ENCODE peak calls at places on chromosomes 13 and 19, in ten cellular contexts. U, H, J, P, W, K, Q, Z, E and O are unnamed samples.

GRCh38 chr19:44142014-44142523 is 715 bp downstream of the ZNF234 start:
- DNase-seq in J (peak), K (peak), U (no peak), Q (peak), H (no peak), Z (peak), W (no peak), E (peak), P (no peak), O (no peak)

GRCh38 chr19:38736413-38737280 is 7.6 kb downstream of the CAPN12 start:
- DNase-seq in H (peak), Z (peak), E (peak), U (peak), J (peak), P (peak), W (no peak), K (no peak), Q (peak), O (no peak)

GRCh38 chr13:29573190-29573589 is 22.3 kb downstream of the SLC7A1 start:
- DNase-seq in Q (no peak), K (peak), J (no peak), P (no peak), W (no peak), Z (no peak), E (peak), H (no peak), U (peak), O (no peak)

GRCh38 chr13:113938716-113939115 is 35.2 kb downstream of the C13orf46 start:
- DNase-seq in E (no peak), U (no peak), H (no peak), P (no peak), W (no peak), Q (no peak), J (peak), Z (no peak), K (no peak), O (no peak)

GRCh38 chr13:90403330-90404082 is 944.0 kb upstream of the MIR17HG start:
- DNase-seq in K (no peak), W (no peak), E (no peak), Z (no peak), P (no peak), Q (no peak), U (no peak), J (no peak), H (no peak), O (no peak)

GRCh38 chr13:114155923-114156883 is 22.9 kb upstream of the CFAP97D2 start:
- DNase-seq in K (no peak), Q (no peak), P (no peak), W (no peak), U (peak), J (peak), E (no peak), H (no peak), Z (no peak), O (no peak)

GRCh38 chr13:50448535-50448981 is 394.9 kb downstream of the DLEU7 start:
- DNase-seq in U (no peak), Z (peak), P (no peak), J (no peak), K (no peak), E (no peak), W (no peak), Q (no peak), H (no peak), O (no peak)

GRCh38 chr19:33295621-33296472 is 6.5 kb downstream of the CEBPA start:
- DNase-seq in Q (no peak), E (no peak), W (no peak), U (peak), H (no peak), J (peak), P (no peak), Z (no peak), K (no peak), O (no peak)

GRCh38 chr13:44181938-44182337 is 191.7 kb upstream of the SERP2 start:
- DNase-seq in P (no peak), U (no peak), Z (peak), J (no peak), W (no peak), Q (peak), H (no peak), E (no peak), K (no peak), O (no peak)

GRCh38 chr13:21061077-21061945 is at the start of gene LATS2:
- DNase-seq in Q (peak), Z (peak), E (peak), K (peak), H (peak), P (peak), W (peak), U (peak), J (peak), O (peak)

GRCh38 chr13:29702912-29703351 is 107.4 kb upstream of the SLC7A1 start:
- DNase-seq in W (peak), P (no peak), K (peak), Z (peak), J (peak), Q (peak), E (no peak), H (no peak), U (no peak), O (peak)

GRCh38 chr13:24264976-24265375 is 44.4 kb upstream of the C1QTNF9 start:
- DNase-seq in K (no peak), E (no peak), P (no peak), Q (no peak), W (no peak), H (no peak), U (peak), Z (peak), J (no peak), O (no peak)

GRCh38 chr19:5800361-5801270 is 4.3 kb upstream of the NRTN start:
- DNase-seq in J (no peak), U (no peak), Z (no peak), W (no peak), E (no peak), H (no peak), P (no peak), Q (no peak), K (peak), O (no peak)

GRCh38 chr13:38875186-38875875 is 115.3 kb downstream of the STOML3 start:
- DNase-seq in P (no peak), J (no peak), U (no peak), W (no peak), E (no peak), Z (no peak), K (no peak), Q (no peak), H (no peak), O (no peak)

GRCh38 chr19:2540646-2541454 is 64.9 kb downstream of the GADD45B start:
- DNase-seq in H (peak), U (peak), Q (peak), Z (peak), P (no peak), E (peak), K (peak), J (peak), W (peak), O (peak)

GRCh38 chr19:5336195-5336965 is 4.2 kb downstream of the PTPRS start:
- DNase-seq in K (no peak), H (no peak), Z (no peak), E (no peak), Q (no peak), J (peak), U (no peak), W (no peak), P (no peak), O (no peak)

GRCh38 chr19:55179570-55180484 is at the start of gene SYT5:
- DNase-seq in Z (no peak), J (peak), W (no peak), P (peak), E (peak), H (no peak), U (peak), K (no peak), Q (no peak), O (no peak)

GRCh38 chr13:99007414-99007986 is 29.6 kb upstream of the DOCK9 start:
- DNase-seq in J (peak), U (no peak), Q (no peak), W (no peak), H (no peak), P (no peak), K (no peak), E (no peak), Z (no peak), O (no peak)
- H3K4me3 ChIP-seq in J (no peak), U (no peak), Q (no peak), W (no peak), H (no peak), P (no peak), K (no peak), E (no peak), Z (no peak), O (no peak)

GRCh38 chr19:17303167-17303939 is at the start of gene ABHD8:
- DNase-seq in Q (peak), P (peak), Z (peak), U (peak), E (peak), H (peak), K (peak), J (peak), W (peak), O (peak)
- TF ChIP-seq CTCF in Q (peak), P (peak), Z (peak), U (peak), E (peak), H (no peak), K (peak), J (peak), W (peak), O (peak)

DNA sequence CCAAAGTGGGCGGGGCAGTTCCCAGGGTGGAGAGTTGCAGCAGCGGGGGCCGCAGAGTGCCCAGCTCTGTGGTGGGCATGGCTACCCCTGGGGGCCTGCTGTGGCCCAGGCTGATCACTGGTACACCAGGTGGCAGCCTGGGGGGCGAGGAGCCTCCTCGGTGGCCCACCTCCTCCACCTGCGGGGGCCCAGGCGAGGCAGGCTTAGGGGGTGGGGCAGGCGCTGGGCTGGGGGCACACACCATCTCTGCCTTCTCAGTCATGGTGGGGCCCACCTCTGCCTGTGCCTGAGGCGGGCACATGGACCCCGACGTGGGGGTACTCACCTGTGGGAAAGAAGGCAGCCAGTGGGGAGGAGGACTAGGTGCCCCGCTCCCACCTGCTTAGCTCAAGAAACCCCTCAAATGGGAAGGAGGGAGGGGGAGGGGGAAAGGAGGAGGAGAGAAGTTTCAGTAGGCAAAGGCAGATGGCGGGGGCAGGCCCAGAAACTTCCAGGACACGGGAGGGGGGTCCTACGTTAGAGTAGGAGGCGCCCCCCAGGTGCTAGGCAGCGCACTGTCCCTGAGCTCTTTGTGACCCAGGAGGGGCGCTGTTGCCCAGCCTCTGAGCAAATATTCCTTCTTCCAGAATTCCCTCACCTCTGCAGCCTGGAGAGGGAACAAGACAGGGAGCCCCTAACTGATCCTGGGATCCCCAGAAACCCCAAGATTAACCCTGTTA is 1.6 kb downstream of the LYL1 start:
- DNase-seq in Z (no peak), U (peak), H (no peak), J (peak), E (no peak), Q (no peak), P (no peak), K (no peak), W (no peak), O (no peak)
- H3K4me3 ChIP-seq in Z (no peak), U (no peak), H (no peak), J (no peak), E (peak), Q (no peak), P (no peak), K (no peak), W (no peak), O (no peak)

DNA sequence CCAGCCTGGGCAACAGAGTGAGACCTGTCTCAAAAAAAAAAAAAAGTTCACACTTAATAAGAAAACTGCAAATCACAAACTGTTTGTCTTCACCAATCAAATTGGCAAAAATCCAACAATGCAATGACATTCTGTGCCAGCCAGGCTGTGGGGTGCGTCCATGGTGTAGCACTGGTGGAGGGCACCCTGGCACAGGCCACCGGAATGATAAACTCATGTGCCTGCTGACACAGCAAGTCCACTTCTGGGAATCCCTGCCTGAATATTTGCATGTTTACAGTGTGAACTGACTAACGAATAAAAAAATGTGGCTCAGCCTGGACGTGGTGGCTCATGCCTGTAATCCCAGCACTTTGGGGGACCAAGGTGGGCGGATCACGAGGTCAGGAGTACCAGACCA is 1.6 kb upstream of the LRRC25 start:
- DNase-seq in Z (peak), E (peak), K (peak), P (no peak), J (peak), H (no peak), U (no peak), Q (no peak), W (no peak), O (no peak)
- TF ChIP-seq CTCF in Z (no peak), E (no peak), K (no peak), P (no peak), J (no peak), H (no peak), U (no peak), Q (no peak), W (no peak), O (no peak)

GRCh38 chr13:37208052-37208451 is 102.6 kb upstream of the CSNK1A1L start:
- DNase-seq in K (no peak), Q (peak), H (no peak), P (no peak), U (no peak), Z (no peak), W (no peak), J (no peak), E (no peak), O (no peak)

GRCh38 chr13:37211542-37211941 is 106.1 kb upstream of the CSNK1A1L start:
- DNase-seq in E (no peak), U (no peak), H (no peak), Q (no peak), K (no peak), P (no peak), J (no peak), Z (no peak), W (no peak), O (no peak)

GRCh38 chr13:37209621-37210020 is 104.2 kb upstream of the CSNK1A1L start:
- DNase-seq in H (no peak), P (no peak), J (peak), Z (no peak), E (no peak), U (no peak), W (no peak), Q (no peak), K (no peak), O (no peak)

GRCh38 chr13:37202264-37202663 is 96.8 kb upstream of the CSNK1A1L start:
- DNase-seq in W (peak), E (no peak), H (no peak), Q (no peak), K (no peak), J (peak), P (no peak), Z (no peak), U (no peak), O (no peak)

GRCh38 chr13:37207646-37208045 is 102.2 kb upstream of the CSNK1A1L start:
- DNase-seq in Z (no peak), P (no peak), J (peak), U (no peak), K (peak), H (no peak), Q (peak), E (no peak), W (no peak), O (no peak)
- H3K4me3 ChIP-seq in Z (no peak), P (no peak), J (peak), U (no peak), K (no peak), H (no peak), Q (no peak), E (no peak), W (no peak), O (no peak)

DNA sequence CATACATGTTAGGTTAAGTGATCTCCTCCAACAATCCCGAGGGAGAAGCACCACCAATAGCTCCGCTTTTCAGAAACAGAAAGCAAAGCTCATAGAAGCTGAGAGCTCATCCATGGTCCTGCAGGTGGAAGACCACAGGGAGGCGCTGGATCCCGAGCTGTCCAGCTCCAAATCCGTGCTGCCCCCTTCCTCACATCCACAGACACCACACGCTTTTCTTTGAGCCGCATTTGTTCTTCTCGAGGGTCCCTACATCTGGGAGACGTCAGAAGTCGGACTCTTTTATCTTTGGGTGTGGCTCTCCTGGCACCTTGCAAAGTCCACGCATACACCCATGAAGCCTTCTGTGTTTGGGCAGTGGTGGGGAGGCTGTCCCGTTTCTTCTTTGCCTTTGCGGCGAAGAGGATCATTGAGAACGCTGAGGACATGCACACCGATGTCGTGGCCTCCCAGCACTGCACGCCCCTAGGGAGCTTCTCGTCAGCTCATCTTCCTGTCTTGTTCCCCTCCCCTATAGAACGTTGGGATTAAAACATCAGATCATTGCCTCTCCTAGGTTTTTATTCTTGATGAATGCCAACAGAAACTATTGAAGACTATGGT is 184.8 kb downstream of the TEX29 start:
- DNase-seq in Z (no peak), H (peak), U (no peak), J (peak), E (no peak), K (no peak), W (no peak), P (no peak), Q (no peak), O (no peak)
- TF ChIP-seq CTCF in Z (no peak), H (peak), U (no peak), J (no peak), E (no peak), K (no peak), W (no peak), P (no peak), Q (no peak), O (no peak)

GRCh38 chr13:110705826-110706569 is at the start of gene CARS2:
- DNase-seq in P (peak), U (peak), Z (peak), W (peak), Q (peak), H (peak), K (peak), E (peak), J (peak), O (peak)

GRCh38 chr13:110702591-110703526 is 3.1 kb downstream of the CARS2 start:
- DNase-seq in U (no peak), H (no peak), E (no peak), K (peak), Q (peak), W (no peak), J (peak), P (no peak), Z (peak), O (no peak)

GRCh38 chr13:110705356-110705825 is 525 bp downstream of the CARS2 start:
- DNase-seq in P (no peak), Z (no peak), Q (peak), U (no peak), W (no peak), K (peak), E (no peak), J (no peak), H (no peak), O (no peak)

GRCh38 chr13:110702089-110702488 is 3.8 kb downstream of the CARS2 start:
- DNase-seq in E (no peak), Z (no peak), W (no peak), H (no peak), Q (no peak), U (no peak), K (no peak), J (no peak), P (no peak), O (no peak)

DNA sequence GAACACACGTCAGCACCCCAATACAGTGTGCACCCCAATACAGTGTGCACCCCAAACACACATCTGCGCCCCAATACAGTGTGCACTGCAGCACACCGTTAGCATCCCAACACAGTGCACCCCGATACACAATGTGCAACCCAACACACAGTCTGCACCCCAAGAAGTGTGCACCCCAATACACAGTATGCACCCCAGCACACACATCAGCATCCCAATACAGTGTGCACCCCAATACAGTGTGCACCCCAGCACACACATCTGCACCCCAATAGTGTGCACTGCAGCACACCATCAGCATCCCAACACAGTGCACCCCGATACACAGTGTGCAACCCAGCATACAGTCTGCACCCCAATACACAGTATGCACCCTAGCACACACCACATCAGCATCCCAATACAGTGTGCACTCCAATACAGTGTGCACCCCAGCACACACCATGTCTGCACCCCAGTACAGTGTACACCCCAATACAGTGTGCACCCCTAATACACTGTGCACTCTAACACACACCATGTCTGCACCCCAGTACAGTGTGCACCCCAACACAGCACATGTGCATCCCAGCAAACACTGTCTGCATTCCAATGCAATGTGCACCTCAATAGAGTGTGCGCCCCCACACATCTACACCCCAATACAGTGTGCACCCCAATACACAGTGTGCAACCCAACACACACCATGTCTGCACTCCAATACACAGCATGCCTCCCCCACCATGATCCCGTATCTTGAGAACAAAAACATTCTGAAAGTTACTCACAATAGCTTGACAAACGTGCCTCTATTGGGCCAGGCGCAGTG is 858 bp upstream of the CARS2 start:
- DNase-seq in J (no peak), K (no peak), W (no peak), Z (no peak), H (no peak), U (no peak), E (no peak), P (no peak), Q (no peak), O (no peak)
- H3K4me3 ChIP-seq in J (peak), K (peak), W (peak), Z (peak), H (peak), U (no peak), E (peak), P (peak), Q (peak), O (peak)